ENCODE peak calls at places on chromosome 5, in eight cellular contexts. One of them, this sample, is unnamed.

GRCh38 chr5:168269950-168270349 is 21.5 kb upstream of the WWC1 start:
- DNase-seq in endothelial cell of umbilical vein: no peak
- DNase-seq in astrocyte: no peak
- DNase-seq in fibroblast of lung: peak
- DNase-seq in DND-41: no peak
- DNase-seq in IMR-90: peak
- DNase-seq in HCT116: no peak
- DNase-seq in PC-3: peak
- DNase-seq in this sample: no peak

GRCh38 chr5:78586251-78586650 is 62.3 kb downstream of the LHFPL2 start:
- DNase-seq in fibroblast of lung: peak
- DNase-seq in astrocyte: peak
- DNase-seq in endothelial cell of umbilical vein: peak
- DNase-seq in PC-3: peak
- DNase-seq in IMR-90: peak
- DNase-seq in HCT116: no peak
- DNase-seq in DND-41: peak
- DNase-seq in this sample: peak

GRCh38 chr5:82104872-82105271 is 133.0 kb downstream of the ATG10 start:
- DNase-seq in fibroblast of lung: no peak
- DNase-seq in HCT116: no peak
- DNase-seq in IMR-90: no peak
- DNase-seq in endothelial cell of umbilical vein: no peak
- DNase-seq in PC-3: no peak
- DNase-seq in DND-41: no peak
- DNase-seq in astrocyte: no peak
- DNase-seq in this sample: no peak

GRCh38 chr5:159084053-159084452 is 15.7 kb downstream of the EBF1 start:
- DNase-seq in IMR-90: no peak
- DNase-seq in PC-3: no peak
- DNase-seq in HCT116: no peak
- DNase-seq in endothelial cell of umbilical vein: no peak
- DNase-seq in DND-41: no peak
- DNase-seq in astrocyte: no peak
- DNase-seq in fibroblast of lung: no peak
- DNase-seq in this sample: no peak

GRCh38 chr5:151924564-151925395 is at the start of gene GLRA1:
- DNase-seq in HCT116: no peak
- DNase-seq in fibroblast of lung: peak
- DNase-seq in astrocyte: peak
- DNase-seq in IMR-90: peak
- DNase-seq in DND-41: peak
- DNase-seq in endothelial cell of umbilical vein: peak
- DNase-seq in PC-3: peak
- DNase-seq in this sample: peak

GRCh38 chr5:140587495-140587894 is 22.9 kb downstream of the SLC35A4 start:
- DNase-seq in PC-3: no peak
- DNase-seq in IMR-90: no peak
- DNase-seq in DND-41: no peak
- DNase-seq in endothelial cell of umbilical vein: no peak
- DNase-seq in astrocyte: no peak
- DNase-seq in HCT116: no peak
- DNase-seq in fibroblast of lung: no peak
- DNase-seq in this sample: no peak

GRCh38 chr5:139473565-139473964 is 2.8 kb downstream of the SMIM33 start:
- DNase-seq in fibroblast of lung: no peak
- DNase-seq in astrocyte: no peak
- DNase-seq in DND-41: no peak
- DNase-seq in HCT116: no peak
- DNase-seq in PC-3: no peak
- DNase-seq in endothelial cell of umbilical vein: peak
- DNase-seq in IMR-90: no peak
- DNase-seq in this sample: peak

GRCh38 chr5:55597014-55597981 is 62.5 kb upstream of the PLPP1 start:
- DNase-seq in HCT116: peak
- DNase-seq in fibroblast of lung: peak
- DNase-seq in endothelial cell of umbilical vein: peak
- DNase-seq in astrocyte: peak
- DNase-seq in DND-41: no peak
- DNase-seq in PC-3: peak
- DNase-seq in IMR-90: peak
- DNase-seq in this sample: no peak

GRCh38 chr5:170755679-170756456 is 27.7 kb upstream of the GABRP start:
- DNase-seq in HCT116: no peak
- DNase-seq in IMR-90: no peak
- DNase-seq in astrocyte: no peak
- DNase-seq in endothelial cell of umbilical vein: peak
- DNase-seq in PC-3: peak
- DNase-seq in DND-41: no peak
- DNase-seq in fibroblast of lung: no peak
- DNase-seq in this sample: no peak

GRCh38 chr5:109529520-109529919 is 119.7 kb upstream of the PJA2 start:
- DNase-seq in PC-3: peak
- DNase-seq in IMR-90: peak
- DNase-seq in endothelial cell of umbilical vein: no peak
- DNase-seq in HCT116: no peak
- DNase-seq in astrocyte: peak
- DNase-seq in DND-41: no peak
- DNase-seq in fibroblast of lung: peak
- DNase-seq in this sample: no peak

GRCh38 chr5:176371621-176372539 is 6.6 kb downstream of the ARL10 start:
- DNase-seq in fibroblast of lung: no peak
- DNase-seq in HCT116: no peak
- DNase-seq in astrocyte: no peak
- DNase-seq in endothelial cell of umbilical vein: no peak
- DNase-seq in DND-41: no peak
- DNase-seq in PC-3: no peak
- DNase-seq in IMR-90: no peak
- DNase-seq in this sample: peak

GRCh38 chr5:151597749-151598148 is 6.6 kb upstream of the FAT2 start:
- DNase-seq in endothelial cell of umbilical vein: no peak
- DNase-seq in fibroblast of lung: no peak
- DNase-seq in PC-3: no peak
- DNase-seq in DND-41: no peak
- DNase-seq in HCT116: no peak
- DNase-seq in astrocyte: no peak
- DNase-seq in IMR-90: no peak
- DNase-seq in this sample: no peak

GRCh38 chr5:163790497-163790896 is 285.1 kb downstream of the MAT2B start:
- DNase-seq in DND-41: no peak
- DNase-seq in endothelial cell of umbilical vein: no peak
- DNase-seq in PC-3: peak
- DNase-seq in fibroblast of lung: peak
- DNase-seq in astrocyte: no peak
- DNase-seq in HCT116: no peak
- DNase-seq in IMR-90: no peak
- DNase-seq in this sample: no peak

GRCh38 chr5:31193591-31194457 is at the start of gene CDH6:
- DNase-seq in DND-41: no peak
- DNase-seq in astrocyte: peak
- DNase-seq in HCT116: no peak
- DNase-seq in PC-3: peak
- DNase-seq in endothelial cell of umbilical vein: no peak
- DNase-seq in fibroblast of lung: peak
- DNase-seq in IMR-90: peak
- DNase-seq in this sample: peak

GRCh38 chr5:31193026-31193425 is 460 bp upstream of the CDH6 start:
- DNase-seq in DND-41: no peak
- DNase-seq in HCT116: no peak
- DNase-seq in PC-3: no peak
- DNase-seq in endothelial cell of umbilical vein: no peak
- DNase-seq in fibroblast of lung: no peak
- DNase-seq in astrocyte: no peak
- DNase-seq in IMR-90: no peak
- DNase-seq in this sample: peak

GRCh38 chr5:31196309-31196708 is 2.8 kb downstream of the CDH6 start:
- DNase-seq in endothelial cell of umbilical vein: no peak
- DNase-seq in PC-3: peak
- DNase-seq in astrocyte: peak
- DNase-seq in IMR-90: peak
- DNase-seq in HCT116: no peak
- DNase-seq in fibroblast of lung: peak
- DNase-seq in DND-41: no peak
- DNase-seq in this sample: no peak

GRCh38 chr5:31194458-31194808 is 947 bp downstream of the CDH6 start:
- DNase-seq in fibroblast of lung: peak
- DNase-seq in HCT116: no peak
- DNase-seq in PC-3: peak
- DNase-seq in DND-41: no peak
- DNase-seq in endothelial cell of umbilical vein: no peak
- DNase-seq in astrocyte: no peak
- DNase-seq in IMR-90: peak
- DNase-seq in this sample: no peak

DNA sequence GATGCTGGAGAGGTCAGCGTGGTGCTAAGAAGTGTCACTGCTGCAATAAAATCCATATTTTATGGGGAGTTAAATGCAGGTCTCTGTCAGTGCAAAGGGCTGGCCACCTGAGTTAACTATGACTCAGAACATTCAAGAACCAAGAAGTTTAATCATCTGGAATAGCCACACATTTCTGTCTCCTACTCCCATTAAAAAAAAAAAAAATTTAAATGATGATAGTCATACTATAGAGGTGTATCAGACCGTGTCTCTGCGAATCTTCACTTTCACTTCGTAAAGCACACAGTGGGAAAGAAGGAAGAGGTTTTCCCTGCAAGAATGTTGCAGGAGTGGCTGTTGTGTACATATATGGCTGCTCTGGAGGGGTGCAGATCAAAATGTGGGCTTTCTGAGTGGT is 1.4 kb downstream of the CDH6 start:
- DNase-seq in IMR-90: peak
- DNase-seq in endothelial cell of umbilical vein: no peak
- DNase-seq in PC-3: peak
- DNase-seq in DND-41: no peak
- DNase-seq in astrocyte: peak
- DNase-seq in fibroblast of lung: no peak
- DNase-seq in HCT116: no peak
- DNase-seq in this sample: peak
- H3K4me2 ChIP-seq in IMR-90: peak
- H3K4me2 ChIP-seq in endothelial cell of umbilical vein: no peak
- H3K4me2 ChIP-seq in PC-3: peak
- H3K4me2 ChIP-seq in DND-41: no peak
- H3K4me2 ChIP-seq in astrocyte: peak
- H3K4me2 ChIP-seq in fibroblast of lung: peak
- H3K4me2 ChIP-seq in HCT116: no peak
- H3K4me2 ChIP-seq in this sample: peak

DNA sequence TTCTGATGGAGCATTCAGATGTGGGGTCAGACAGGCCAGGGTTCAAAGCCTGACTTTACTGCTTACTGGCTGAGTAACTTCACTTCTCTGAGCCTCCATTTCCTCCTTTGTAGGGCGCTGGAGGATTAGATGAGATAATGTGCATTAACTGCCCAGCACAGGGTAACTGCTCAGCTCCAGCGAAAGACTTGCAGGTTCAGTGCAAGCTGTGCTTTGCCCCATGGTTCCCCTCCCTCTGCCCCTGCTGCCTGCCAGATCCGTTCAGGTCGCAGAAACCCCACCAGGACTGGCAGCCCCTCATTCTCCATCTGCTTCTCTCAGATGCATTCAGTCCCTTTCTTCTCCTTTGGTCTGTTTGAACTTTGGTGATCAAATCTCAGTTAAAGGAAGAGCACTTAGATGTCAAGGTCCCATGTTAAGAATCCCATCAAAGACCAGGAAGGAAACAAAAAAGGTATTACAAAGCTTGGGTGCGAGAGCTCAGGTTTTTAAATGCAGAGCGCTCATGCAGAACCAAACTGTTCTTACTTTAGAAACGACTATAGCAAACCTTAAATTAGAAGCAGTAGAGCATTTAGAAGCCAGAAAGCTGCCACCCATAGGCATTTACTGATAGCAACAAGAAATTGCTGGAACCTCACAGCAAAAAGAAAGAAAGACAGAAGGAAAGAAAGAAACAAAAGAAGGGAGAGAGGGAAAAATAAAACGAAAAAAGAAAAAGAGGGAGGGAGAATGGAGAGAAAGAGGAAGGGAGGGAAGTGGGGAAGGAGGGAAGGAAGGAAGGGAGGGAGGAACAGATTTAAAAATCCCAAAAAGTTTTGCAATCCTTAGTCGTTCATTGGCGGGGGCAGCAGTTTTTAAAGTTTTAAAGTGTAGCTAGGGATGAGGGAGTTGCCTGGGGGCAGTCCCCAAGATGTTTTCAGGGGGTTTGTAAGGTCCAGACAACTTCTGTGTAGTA is 23.5 kb downstream of the AFAP1L1 start:
- DNase-seq in PC-3: no peak
- DNase-seq in fibroblast of lung: no peak
- DNase-seq in HCT116: no peak
- DNase-seq in IMR-90: no peak
- DNase-seq in astrocyte: no peak
- DNase-seq in endothelial cell of umbilical vein: no peak
- DNase-seq in DND-41: no peak
- DNase-seq in this sample: no peak
- H3K27ac ChIP-seq in PC-3: no peak
- H3K27ac ChIP-seq in fibroblast of lung: no peak
- H3K27ac ChIP-seq in HCT116: no peak
- H3K27ac ChIP-seq in IMR-90: no peak
- H3K27ac ChIP-seq in astrocyte: no peak
- H3K27ac ChIP-seq in endothelial cell of umbilical vein: no peak
- H3K27ac ChIP-seq in DND-41: no peak
- H3K27ac ChIP-seq in this sample: no peak

DNA sequence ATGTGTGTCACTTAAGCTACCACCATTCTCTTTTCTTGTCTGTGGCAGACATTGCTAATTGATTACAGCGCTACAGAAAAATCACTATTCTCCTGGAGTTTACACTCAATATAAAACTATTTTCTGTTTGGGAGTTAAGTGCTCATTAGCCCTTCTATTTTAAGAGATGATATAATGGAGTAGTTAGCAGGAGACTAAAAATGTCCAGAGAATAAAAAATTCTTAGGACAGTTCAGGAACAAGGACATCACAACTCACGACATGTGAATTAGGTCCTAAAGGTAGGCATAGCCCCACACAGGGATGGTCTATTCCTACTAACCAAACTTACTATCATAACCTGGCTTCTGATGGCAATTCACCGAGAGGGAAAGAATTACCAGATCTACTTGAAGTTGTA is 258.5 kb downstream of the KIAA0825 start:
- DNase-seq in HCT116: no peak
- DNase-seq in PC-3: no peak
- DNase-seq in endothelial cell of umbilical vein: no peak
- DNase-seq in fibroblast of lung: no peak
- DNase-seq in astrocyte: no peak
- DNase-seq in DND-41: no peak
- DNase-seq in IMR-90: no peak
- DNase-seq in this sample: no peak
- H2AFZ ChIP-seq in HCT116: no peak
- H2AFZ ChIP-seq in PC-3: no peak
- H2AFZ ChIP-seq in endothelial cell of umbilical vein: no peak
- H2AFZ ChIP-seq in fibroblast of lung: no peak
- H2AFZ ChIP-seq in astrocyte: no peak
- H2AFZ ChIP-seq in DND-41: no peak
- H2AFZ ChIP-seq in IMR-90: no peak
- H2AFZ ChIP-seq in this sample: no peak

DNA sequence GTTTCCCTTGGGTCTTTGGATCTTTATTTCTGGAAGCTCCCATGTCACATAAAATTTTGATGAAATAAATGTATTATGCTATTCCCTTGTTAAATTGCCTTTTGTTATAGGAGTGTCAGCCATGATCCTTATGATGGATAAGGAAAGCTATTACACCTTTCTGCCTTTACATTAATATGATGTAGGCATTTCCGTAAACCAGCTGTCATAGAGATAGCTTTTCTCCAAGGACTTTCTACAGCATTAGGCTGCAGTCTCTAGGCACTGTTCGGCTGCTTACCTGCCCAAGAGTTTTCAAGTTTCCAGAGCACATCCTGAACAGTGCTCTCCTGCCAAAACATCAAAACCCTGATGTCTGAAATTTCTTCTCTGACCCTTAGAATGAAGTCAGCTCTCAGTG is 87.4 kb downstream of the HAPLN1 start:
- DNase-seq in PC-3: no peak
- DNase-seq in fibroblast of lung: no peak
- DNase-seq in HCT116: no peak
- DNase-seq in DND-41: no peak
- DNase-seq in astrocyte: no peak
- DNase-seq in IMR-90: no peak
- DNase-seq in endothelial cell of umbilical vein: no peak
- DNase-seq in this sample: no peak
- H3K4me2 ChIP-seq in PC-3: no peak
- H3K4me2 ChIP-seq in fibroblast of lung: no peak
- H3K4me2 ChIP-seq in HCT116: peak
- H3K4me2 ChIP-seq in DND-41: no peak
- H3K4me2 ChIP-seq in astrocyte: peak
- H3K4me2 ChIP-seq in IMR-90: no peak
- H3K4me2 ChIP-seq in endothelial cell of umbilical vein: peak
- H3K4me2 ChIP-seq in this sample: no peak